ENCODE peak calls at places on chromosomes 3 and 15, in four cellular contexts. M is GM12878, N is K562, C is GM12891. A is an unnamed sample.

GRCh38 chr3:59388555-59389280 is 338.9 kb upstream of the CFAP20DC start:
- DNase-seq in N (no peak), M (no peak), C (no peak), A (no peak)

GRCh38 chr3:130462089-130462488 is 54.9 kb upstream of the COL6A6 start:
- DNase-seq in C (no peak), M (no peak), N (peak), A (no peak)

GRCh38 chr15:89381330-89381729 is 46.7 kb upstream of the POLG start:
- DNase-seq in C (no peak), M (no peak), N (no peak), A (no peak)

GRCh38 chr3:125042725-125043406 is 12.9 kb downstream of the HEG1 start:
- DNase-seq in C (no peak), N (no peak), M (no peak), A (no peak)

GRCh38 chr15:30922469-30923311 is 19.0 kb downstream of the FAN1 start:
- DNase-seq in C (no peak), M (no peak), N (no peak), A (no peak)

GRCh38 chr15:90994059-90994416 is 297 bp downstream of the PRC1 start:
- DNase-seq in C (no peak), N (no peak), M (no peak), A (no peak)

GRCh38 chr3:33954956-33955355 is 156.5 kb downstream of the PDCD6IP start:
- DNase-seq in C (no peak), N (peak), M (no peak), A (no peak)

GRCh38 chr3:35665390-35666055 is 26.2 kb downstream of the ARPP21 start:
- DNase-seq in M (no peak), N (no peak), C (no peak), A (no peak)

GRCh38 chr15:52733696-52734255 is 54.6 kb upstream of the ATOSA start:
- DNase-seq in M (no peak), C (no peak), N (no peak), A (no peak)

GRCh38 chr3:20173844-20174410 is 12.1 kb downstream of the SGO1 start:
- DNase-seq in C (no peak), M (no peak), N (no peak), A (no peak)

GRCh38 chr3:130839815-130840214 is 54.1 kb upstream of the ATP2C1 start:
- DNase-seq in M (no peak), N (no peak), C (peak), A (peak)

GRCh38 chr3:104460477-104461406 is 906.0 kb upstream of the ALCAM start:
- DNase-seq in N (no peak), M (peak), C (no peak), A (no peak)

GRCh38 chr3:155859859-155860258 is 5.6 kb upstream of the SLC33A1 start:
- DNase-seq in M (no peak), N (peak), C (no peak), A (no peak)

GRCh38 chr3:120102674-120103073 is 8.4 kb upstream of the GSK3B start:
- DNase-seq in N (no peak), C (no peak), M (no peak), A (no peak)

GRCh38 chr15:80549712-80550111 is 145.4 kb upstream of the ABHD17C start:
- DNase-seq in C (no peak), N (no peak), M (no peak), A (no peak)

GRCh38 chr3:40494698-40495097 is 11.1 kb upstream of the ZNF620 start:
- DNase-seq in C (no peak), N (no peak), M (no peak), A (no peak)

GRCh38 chr3:175238848-175239247 is 379.7 kb downstream of the NAALADL2 start:
- DNase-seq in C (no peak), N (no peak), M (no peak), A (no peak)

GRCh38 chr3:38264307-38264706 is 1.3 kb upstream of the SLC22A13 start:
- DNase-seq in M (no peak), C (no peak), N (no peak), A (no peak)

GRCh38 chr3:97957617-97958311 is 14.5 kb downstream of the RIOX2 start:
- DNase-seq in N (no peak), M (no peak), C (no peak), A (no peak)

GRCh38 chr15:78243491-78243941 is 9.2 kb upstream of the ACSBG1 start:
- DNase-seq in N (peak), C (no peak), M (no peak), A (no peak)

DNA sequence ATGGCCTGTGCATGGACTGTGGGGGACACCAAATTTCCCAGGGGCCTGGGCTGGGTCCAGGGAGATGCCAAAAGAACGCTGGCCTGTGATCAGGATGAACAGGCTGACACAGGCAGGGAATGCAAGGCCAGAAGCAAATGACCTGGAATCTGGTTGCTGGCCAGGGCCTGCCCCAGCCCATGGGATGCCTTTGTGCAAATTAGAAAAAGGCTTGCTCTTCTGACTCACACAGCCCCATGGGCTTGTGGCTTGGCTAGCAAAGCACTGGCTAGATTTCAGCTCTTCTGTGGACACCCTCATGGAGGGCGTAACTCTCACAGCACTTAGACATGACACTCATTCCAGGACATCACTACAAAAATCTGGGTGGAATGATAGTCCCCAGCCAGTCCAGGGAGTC is 356.0 kb downstream of the SHQ1 start:
- DNase-seq in N (no peak), C (no peak), M (no peak), A (no peak)
- TF ChIP-seq SPI1 in N (no peak), C (no peak), M (no peak), A (no peak)

GRCh38 chr3:128725547-128725931 is 444 bp upstream of the RAB7A start:
- DNase-seq in C (no peak), M (no peak), N (no peak), A (no peak)
- TF ChIP-seq SPI1 in C (peak), M (peak), N (no peak), A (no peak)

GRCh38 chr3:17081520-17081919 is 196.8 kb downstream of the PLCL2 start:
- DNase-seq in C (no peak), M (no peak), N (no peak), A (no peak)
- TF ChIP-seq SPI1 in C (no peak), M (no peak), N (no peak), A (no peak)

DNA sequence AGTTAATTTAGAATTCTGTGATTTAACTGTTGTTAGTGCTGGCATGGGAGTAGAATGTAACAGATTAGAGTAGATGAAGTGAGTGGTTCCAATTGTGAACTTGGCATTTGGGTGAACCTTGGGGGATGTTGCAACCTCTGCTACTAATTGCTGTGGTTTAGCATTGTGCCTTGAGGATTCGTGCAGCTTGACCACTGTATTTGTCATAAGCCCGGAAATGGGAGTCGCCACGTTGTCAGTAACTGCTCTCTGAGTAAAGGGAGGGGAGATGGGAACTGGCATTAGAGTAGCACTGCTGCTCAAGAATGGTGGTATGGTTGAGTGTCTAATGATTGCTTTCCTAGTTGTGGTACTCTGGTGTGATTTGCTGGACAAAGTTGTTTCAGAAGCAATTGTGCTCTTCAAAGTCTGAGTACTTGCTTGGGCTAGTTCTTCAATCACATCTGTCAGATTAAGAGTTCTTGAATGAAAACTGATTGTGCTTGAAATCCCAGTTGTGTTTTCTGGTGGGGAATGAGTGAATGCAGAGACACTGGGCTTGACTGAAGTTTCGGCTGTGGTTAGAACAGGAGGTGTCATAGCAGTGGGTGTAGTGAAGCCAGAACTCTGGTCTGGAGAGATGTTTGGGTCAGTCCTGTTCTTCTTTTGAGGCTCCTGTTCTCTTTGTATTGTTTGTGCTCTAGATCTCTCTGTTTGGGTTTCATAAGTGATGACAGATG is 15.4 kb downstream of the IGSF10 start:
- DNase-seq in M (no peak), N (no peak), C (no peak), A (peak)
- TF ChIP-seq SPI1 in M (no peak), N (no peak), C (no peak), A (no peak)

GRCh38 chr3:188526057-188526456 is 372.1 kb downstream of the LPP start:
- DNase-seq in N (no peak), M (no peak), C (no peak), A (peak)

GRCh38 chr3:188520466-188520865 is 366.5 kb downstream of the LPP start:
- DNase-seq in C (no peak), N (no peak), M (no peak), A (no peak)

GRCh38 chr3:188522115-188522514 is 368.2 kb downstream of the LPP start:
- DNase-seq in M (no peak), N (no peak), C (no peak), A (no peak)

GRCh38 chr3:188524057-188524456 is 370.1 kb downstream of the LPP start:
- DNase-seq in C (no peak), M (no peak), N (no peak), A (no peak)

GRCh38 chr3:188523291-188523690 is 369.3 kb downstream of the LPP start:
- DNase-seq in N (no peak), C (no peak), M (no peak), A (no peak)
- TF ChIP-seq SPI1 in N (no peak), C (no peak), M (no peak), A (no peak)

DNA sequence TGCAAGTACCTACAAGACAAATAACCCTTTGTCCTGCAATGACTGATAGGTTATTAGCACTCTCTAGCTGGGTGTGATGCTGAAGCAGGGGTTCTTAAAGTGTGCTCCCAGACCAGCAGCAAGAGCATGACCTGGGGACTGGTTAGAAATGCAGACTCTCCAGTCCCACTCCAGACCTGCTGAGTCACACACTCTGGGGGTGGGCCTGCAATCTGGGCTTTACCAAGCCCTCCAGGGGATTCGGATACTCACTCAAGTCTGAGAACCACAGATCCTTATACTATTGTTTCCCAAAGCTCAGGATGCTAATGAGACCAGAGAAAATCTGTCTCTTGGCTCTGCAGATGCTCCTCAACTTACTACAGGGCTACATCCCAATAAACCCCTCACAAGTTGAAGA is 142.1 kb upstream of the RAD18 start:
- DNase-seq in C (no peak), M (no peak), N (no peak), A (no peak)
- TF ChIP-seq SPI1 in C (no peak), M (no peak), N (no peak), A (no peak)